ENCODE peak calls at places on chromosome 22, in ten cellular contexts. E is tibial artery, N is endothelial cell, W is renal cortical epithelial cell, R is ELF-1, X is nephron progenitor cell, O is heart right ventricle, A is NCI-H1105, T is NAMALWA, M is cardiac muscle cell. C is an unnamed sample.

GRCh38 chr22:17396531-17396930 is 27.3 kb downstream of the CECR2 start:
- DNase-seq in E (no peak), T (no peak), O (no peak), X (no peak), N (no peak), A (no peak), M (no peak), R (no peak), W (peak; percentile 65), C (no peak)

GRCh38 chr22:33520904-33521780 is 399.1 kb downstream of the LARGE1 start:
- DNase-seq in M (no peak), R (no peak), W (no peak), E (no peak), X (no peak), O (no peak), T (no peak), N (no peak), A (no peak), C (no peak)

GRCh38 chr22:38707346-38707745 is 1.6 kb downstream of the GTPBP1 start:
- DNase-seq in X (no peak), E (no peak), R (no peak), N (no peak), O (no peak), W (peak; percentile 85), T (no peak), A (no peak), M (peak; percentile 33), C (no peak)

GRCh38 chr22:37062366-37062655 is 10.8 kb downstream of the KCTD17 start:
- DNase-seq in N (no peak), A (no peak), R (no peak), E (no peak), W (no peak), M (no peak), O (no peak), X (no peak), T (no peak), C (no peak)

GRCh38 chr22:30635273-30636225 is at the start of gene SLC35E4:
- DNase-seq in O (peak; percentile 94), N (peak; percentile 94), E (peak; percentile 93), X (peak; percentile 98), T (peak; percentile 88), R (peak; percentile 92), W (peak; percentile 40), A (peak; percentile 78), M (peak; percentile 95), C (peak; percentile 43)

GRCh38 chr22:50576070-50576469 is 2.2 kb downstream of the CPT1B start:
- DNase-seq in A (no peak), W (peak; percentile 71), R (peak; percentile 73), T (no peak), M (peak; percentile 68), N (peak; percentile 21), E (no peak), O (no peak), X (peak; percentile 20), C (no peak)

GRCh38 chr22:23580586-23581251 is 629 bp upstream of the IGLL1 start:
- DNase-seq in N (no peak), A (no peak), W (no peak), M (no peak), O (no peak), X (no peak), E (no peak), T (peak; percentile 32), R (no peak), C (no peak)

GRCh38 chr22:23591203-23591791 is 11.2 kb upstream of the IGLL1 start:
- DNase-seq in O (peak; percentile 26), N (peak; percentile 81), A (no peak), X (peak; percentile 87), T (peak; percentile 76), M (peak; percentile 78), E (peak; percentile 40), R (peak; percentile 88), W (peak; percentile 22), C (no peak)

GRCh38 chr22:27859336-27859735 is 57.8 kb upstream of the MN1 start:
- DNase-seq in R (no peak), N (no peak), E (no peak), W (peak; percentile 51), M (no peak), O (no peak), X (no peak), T (no peak), A (no peak), C (no peak)

GRCh38 chr22:45069925-45070324 is 60.1 kb upstream of the PHF21B start:
- DNase-seq in N (no peak), E (no peak), A (no peak), W (no peak), M (no peak), T (no peak), X (no peak), R (no peak), O (no peak), C (no peak)

GRCh38 chr22:50700387-50701075 is 27.9 kb downstream of the SHANK3 start:
- DNase-seq in A (no peak), M (no peak), N (no peak), R (no peak), E (no peak), T (no peak), W (peak; percentile 55), O (no peak), X (no peak), C (no peak)

GRCh38 chr22:29727248-29727551 is 7.4 kb downstream of the CABP7 start:
- DNase-seq in T (peak; percentile 45), N (peak; percentile 62), W (no peak), O (no peak), E (peak; percentile 35), A (no peak), M (peak; percentile 58), X (peak; percentile 77), R (no peak), C (no peak)

GRCh38 chr22:50612715-50613221 is 12.2 kb downstream of the MAPK8IP2 start:
- DNase-seq in T (peak; percentile 39), N (no peak), E (no peak), X (no peak), A (no peak), O (no peak), M (no peak), R (no peak), W (no peak), C (no peak)

GRCh38 chr22:20420157-20420842 is 17.3 kb downstream of the SCARF2 start:
- DNase-seq in A (no peak), X (no peak), O (no peak), W (no peak), R (no peak), E (no peak), N (no peak), T (no peak), M (no peak), C (no peak)

GRCh38 chr22:35863432-35863831 is 145.8 kb downstream of the APOL5 start:
- DNase-seq in A (no peak), M (no peak), W (no peak), R (no peak), O (no peak), E (no peak), T (no peak), X (no peak), N (no peak), C (no peak)

GRCh38 chr22:47155912-47156311 is 393.5 kb downstream of the TBC1D22A start:
- DNase-seq in E (no peak), O (no peak), T (no peak), N (no peak), R (no peak), M (no peak), W (no peak), X (no peak), A (no peak), C (no peak)

GRCh38 chr22:44585559-44586121 is 87.6 kb upstream of the RTL6 start:
- DNase-seq in T (no peak), A (no peak), O (no peak), W (no peak), N (no peak), M (no peak), E (no peak), X (no peak), R (no peak), C (no peak)

GRCh38 chr22:45578524-45579147 is 76.0 kb downstream of the FBLN1 start:
- DNase-seq in N (no peak), A (no peak), X (no peak), M (no peak), E (no peak), O (no peak), T (no peak), W (no peak), R (no peak), C (no peak)

GRCh38 chr22:38162881-38163843 is 18.5 kb downstream of the PLA2G6 start:
- DNase-seq in E (no peak), W (no peak), A (no peak), R (no peak), X (no peak), N (no peak), T (peak; percentile 64), O (no peak), M (no peak), C (no peak)

GRCh38 chr22:47784367-47784983 is 1022.0 kb downstream of the TBC1D22A start:
- DNase-seq in A (no peak), N (no peak), R (no peak), M (no peak), T (no peak), W (no peak), O (no peak), X (no peak), E (no peak), C (no peak)

GRCh38 chr22:46607483-46608114 is 12.6 kb upstream of the GRAMD4 start:
- DNase-seq in N (no peak), O (no peak), X (no peak), T (no peak), E (no peak), M (no peak), A (no peak), W (no peak), R (no peak), C (no peak)

GRCh38 chr22:42902875-42903510 is 45.9 kb upstream of the ARFGAP3 start:
- DNase-seq in M (peak; percentile 54), E (no peak), A (no peak), O (no peak), N (no peak), R (peak; percentile 94), T (no peak), W (no peak), X (no peak), C (no peak)

GRCh38 chr22:42439821-42440674 is 7.8 kb upstream of the NFAM1 start:
- DNase-seq in M (peak; percentile 40), A (no peak), T (peak; percentile 59), O (no peak), R (peak; percentile 77), E (peak; percentile 45), W (peak; percentile 31), N (no peak), X (no peak), C (no peak)

GRCh38 chr22:38531251-38531956 is 25.3 kb upstream of the DDX17 start:
- DNase-seq in T (peak; percentile 23), O (no peak), R (no peak), E (no peak), N (no peak), M (no peak), A (no peak), W (no peak), X (no peak), C (no peak)

GRCh38 chr22:32018056-32018455 is 25.0 kb upstream of the SLC5A1 start:
- DNase-seq in T (no peak), A (no peak), E (no peak), O (no peak), N (no peak), M (peak; percentile 73), X (no peak), R (no peak), W (peak; percentile 33), C (no peak)

GRCh38 chr22:44172370-44173108 is 8.2 kb upstream of the PARVG start:
- DNase-seq in M (no peak), A (no peak), X (no peak), O (peak; percentile 32), W (no peak), N (no peak), E (peak; percentile 76), R (peak; percentile 42), T (no peak), C (no peak)